ENCODE peak calls at places on chromosomes 4 and X, in ten cellular contexts. C is psoas muscle, X is left ventricle myocardium inferior, D is neural progenitor cell, Z is AG09309, L is pancreas, S is kidney, U is endothelial cell, W is cardiac fibroblast, P is BE2C. A is an unnamed sample.

GRCh38 chr4:108141213-108142045 is 27.3 kb downstream of the LEF1 start:
- DNase-seq in U (no peak), S (no peak), Z (no peak), L (no peak), P (no peak), W (no peak), C (no peak), D (no peak), X (no peak), A (no peak)

GRCh38 chr4:98609946-98610345 is 48.5 kb downstream of the TSPAN5 start:
- DNase-seq in D (peak), X (no peak), P (no peak), S (no peak), W (no peak), U (no peak), L (no peak), Z (no peak), C (no peak), A (no peak)

GRCh38 chr4:100644150-100644549 is 126.3 kb upstream of the EMCN start:
- DNase-seq in W (no peak), X (no peak), D (no peak), S (no peak), C (no peak), L (no peak), U (no peak), Z (no peak), P (no peak), A (no peak)

GRCh38 chrX:2387614-2388239 is 113.0 kb downstream of the DHRSX start:
- DNase-seq in P (no peak), C (no peak), U (no peak), D (no peak), W (peak), L (peak), X (no peak), Z (no peak), S (no peak), A (no peak)

GRCh38 chr4:15325987-15326386 is 101.8 kb upstream of the C1QTNF7 start:
- DNase-seq in L (no peak), Z (no peak), C (no peak), W (no peak), X (no peak), U (no peak), D (no peak), S (no peak), P (no peak), A (no peak)

GRCh38 chr4:132097046-132097445 is 1052.0 kb upstream of the PCDH10 start:
- DNase-seq in W (peak), C (no peak), Z (no peak), P (no peak), S (no peak), D (no peak), L (no peak), X (no peak), U (no peak), A (no peak)

GRCh38 chrX:111100191-111100590 is 4.2 kb downstream of the PAK3 start:
- DNase-seq in L (peak), P (peak), Z (no peak), W (peak), X (no peak), C (no peak), S (no peak), D (peak), U (peak), A (peak)

GRCh38 chr4:156475322-156475721 is 496.3 kb downstream of the PDGFC start:
- DNase-seq in X (no peak), C (no peak), U (peak), P (no peak), S (no peak), L (no peak), Z (peak), W (peak), D (peak), A (no peak)

GRCh38 chrX:40299502-40300118 is 201.9 kb upstream of the BCOR start:
- DNase-seq in P (no peak), L (no peak), Z (no peak), X (no peak), S (no peak), D (no peak), U (no peak), W (no peak), C (no peak), A (no peak)

GRCh38 chr4:141126769-141127168 is 6.5 kb downstream of the RNF150 start:
- DNase-seq in C (no peak), Z (no peak), X (no peak), P (no peak), U (no peak), W (no peak), L (no peak), D (no peak), S (no peak), A (no peak)

GRCh38 chrX:76427560-76428242 is at the start of gene MAGEE1:
- DNase-seq in L (peak), D (peak), P (peak), W (peak), Z (peak), C (peak), S (peak), X (peak), U (peak), A (peak)

GRCh38 chr4:53313510-53313909 is 52.4 kb downstream of the SCFD2 start:
- DNase-seq in W (peak), P (peak), D (peak), X (no peak), U (peak), L (no peak), S (no peak), Z (no peak), C (no peak), A (no peak)

GRCh38 chr4:26218677-26219181 is 102.1 kb upstream of the RBPJ start:
- DNase-seq in S (no peak), L (no peak), X (no peak), W (no peak), C (no peak), P (peak), Z (no peak), D (no peak), U (no peak), A (no peak)

GRCh38 chr4:184238072-184238743 is 20.5 kb upstream of the ENPP6 start:
- DNase-seq in X (no peak), Z (no peak), L (no peak), U (no peak), D (no peak), S (no peak), C (no peak), P (peak), W (no peak), A (no peak)

GRCh38 chrX:1442724-1443367 is 9.9 kb downstream of the ASMTL start:
- DNase-seq in D (no peak), S (peak), W (no peak), C (no peak), P (no peak), X (no peak), U (no peak), L (no peak), Z (no peak), A (no peak)

DNA sequence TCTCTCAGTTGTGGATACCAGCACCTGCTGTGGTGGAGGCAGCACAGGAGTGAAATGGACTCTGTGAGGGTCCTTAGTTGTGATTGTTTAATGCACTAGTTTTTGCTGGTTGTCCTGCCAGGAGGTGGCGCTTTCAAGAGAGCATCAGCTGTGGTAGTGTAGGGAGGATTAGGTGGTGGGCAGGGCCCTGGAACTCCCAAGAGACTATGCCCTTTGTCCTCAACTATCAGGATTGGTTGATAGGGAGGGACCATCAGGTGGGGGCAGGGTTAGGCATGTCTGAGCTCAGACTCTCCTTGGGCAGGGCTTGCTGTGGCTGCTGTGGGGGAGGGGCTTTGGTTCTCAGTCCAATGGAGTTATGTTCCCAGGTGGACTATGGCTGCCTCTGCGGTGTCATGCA is 121.9 kb downstream of the RRAGB start:
- DNase-seq in U (no peak), X (no peak), L (no peak), W (no peak), P (no peak), Z (no peak), D (peak), S (no peak), C (no peak), A (peak)
- TF ChIP-seq CTCF in U (no peak), X (no peak), L (no peak), W (no peak), P (no peak), Z (no peak), D (peak), S (no peak), C (no peak), A (no peak)

DNA sequence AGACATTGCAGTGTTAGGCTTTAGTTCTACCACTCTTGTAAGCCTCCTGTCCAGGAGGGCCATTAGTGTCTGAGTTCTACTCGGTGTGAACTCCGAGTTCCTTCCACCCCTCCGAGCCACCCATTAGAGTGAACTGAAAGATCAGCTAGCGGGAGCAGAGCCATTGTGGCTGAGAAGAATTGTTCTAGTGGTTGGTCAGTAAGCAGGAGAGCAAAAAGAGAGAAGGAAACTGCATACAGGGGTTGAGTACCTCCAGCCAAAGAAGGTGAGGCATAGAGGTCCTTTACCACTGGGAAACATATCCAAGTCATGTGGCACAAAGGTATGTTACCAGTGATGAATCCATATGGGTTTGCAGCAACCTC is 96.9 kb downstream of the CPE start:
- DNase-seq in P (no peak), Z (no peak), U (no peak), C (no peak), D (no peak), X (no peak), L (no peak), W (no peak), S (no peak), A (no peak)
- TF ChIP-seq CTCF in P (no peak), Z (no peak), U (no peak), C (no peak), D (no peak), X (no peak), L (no peak), W (no peak), S (no peak), A (no peak)

DNA sequence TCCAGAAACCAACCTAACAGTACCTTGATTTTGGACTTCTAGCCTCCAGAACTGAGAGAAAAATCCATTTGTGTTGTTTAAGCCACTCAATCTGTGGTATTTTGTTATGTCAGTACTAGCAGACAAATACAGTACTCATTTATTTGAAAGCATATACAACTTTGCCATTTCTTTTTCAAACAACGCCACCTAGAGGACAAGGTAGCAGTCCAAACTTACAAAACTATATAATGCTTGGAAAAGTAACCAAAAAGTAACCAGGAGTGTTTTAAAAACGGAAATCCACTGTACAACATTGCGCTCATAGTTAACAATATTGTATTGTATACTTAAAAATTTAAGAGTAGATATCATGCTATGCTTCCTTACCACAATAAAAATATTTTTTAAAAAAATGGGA is 37.0 kb upstream of the FGF13 start:
- DNase-seq in L (no peak), D (peak), S (no peak), U (no peak), X (no peak), W (peak), C (no peak), Z (no peak), P (no peak), A (no peak)
- TF ChIP-seq CTCF in L (peak), D (peak), S (peak), U (peak), X (peak), W (peak), C (peak), Z (peak), P (peak), A (peak)

DNA sequence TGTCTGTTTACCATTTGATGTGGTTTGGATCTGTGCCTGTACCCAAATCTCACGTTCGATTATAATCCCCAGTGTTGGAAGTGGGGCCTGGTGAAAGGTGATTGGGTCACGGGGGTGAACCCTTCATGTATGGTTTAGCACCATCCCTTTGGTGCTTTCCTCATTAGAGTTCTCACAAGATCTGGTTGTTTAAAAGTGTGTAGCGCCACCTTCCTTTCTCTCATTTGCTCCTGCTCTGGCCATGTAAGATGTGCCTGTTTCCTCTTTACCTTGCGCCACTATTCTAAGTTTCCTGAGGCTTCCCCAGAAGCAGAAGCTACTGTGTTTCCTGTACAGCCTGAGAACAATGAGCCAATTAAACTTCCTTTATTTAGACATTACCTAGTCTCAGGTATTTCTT is 610.7 kb upstream of the ADGRL3 start:
- DNase-seq in S (no peak), C (no peak), U (no peak), P (no peak), L (no peak), Z (no peak), D (no peak), X (no peak), W (no peak), A (no peak)
- TF ChIP-seq CTCF in S (no peak), C (no peak), U (no peak), P (no peak), L (no peak), Z (no peak), D (peak), X (no peak), W (no peak), A (no peak)